ENCODE peak calls at places on chromosomes 1 and 21, in five cellular contexts. S is bronchial epithelial cell, Y is kidney epithelial cell, V is A549, M is heart right ventricle. G is an unnamed sample.
A peak's percentile ranks its signal among the peaks of the same experiment; 100 is the strongest.

GRCh38 chr1:78441921-78442320 is 48.9 kb upstream of the PTGFR start:
- DNase-seq in S (no peak), Y (no peak), V (no peak), M (no peak), G (peak; percentile 49)

GRCh38 chr1:167059045-167059728 is 31.0 kb downstream of the GPA33 start:
- DNase-seq in S (peak; percentile 47), Y (no peak), V (peak; percentile 52), M (peak; percentile 71), G (peak; percentile 32)

GRCh38 chr1:181135815-181136737 is 47.6 kb downstream of the IER5 start:
- DNase-seq in S (peak; percentile 90), Y (no peak), V (no peak), M (no peak), G (peak; percentile 91)

GRCh38 chr1:203934027-203934426 is 72.6 kb downstream of the SNRPE start:
- DNase-seq in S (peak; percentile 52), Y (no peak), V (no peak), M (no peak), G (no peak)

GRCh38 chr1:36517019-36517387 is 34.3 kb upstream of the CSF3R start:
- DNase-seq in S (no peak), Y (no peak), V (no peak), M (no peak), G (no peak)

GRCh38 chr1:73593379-73593778 is 604.6 kb downstream of the LRRIQ3 start:
- DNase-seq in S (peak; percentile 89), Y (peak; percentile 64), V (no peak), M (no peak), G (peak; percentile 6)

GRCh38 chr1:5770981-5771765 is 221.1 kb downstream of the NPHP4 start:
- DNase-seq in S (no peak), Y (no peak), V (no peak), M (no peak), G (no peak)

GRCh38 chr1:55987491-55988255 is 591.7 kb downstream of the PLPP3 start:
- DNase-seq in S (no peak), Y (no peak), V (no peak), M (no peak), G (no peak)

GRCh38 chr1:111516008-111516535 is 12.6 kb upstream of the ADORA3 start:
- DNase-seq in S (peak; percentile 52), Y (no peak), V (no peak), M (peak; percentile 47), G (peak; percentile 53)

GRCh38 chr1:121566346-121566745 is 381.6 kb downstream of the SRGAP2C start:
- DNase-seq in S (no peak), Y (no peak), V (no peak), M (no peak), G (no peak)

GRCh38 chr1:173023343-173023742 is 27.4 kb downstream of the TNFSF18 start:
- DNase-seq in S (peak; percentile 44), Y (no peak), V (no peak), M (no peak), G (no peak)

GRCh38 chr21:28540514-28540913 is 452.2 kb downstream of the LTN1 start:
- DNase-seq in S (peak; percentile 79), Y (no peak), V (no peak), M (no peak), G (peak; percentile 77)

GRCh38 chr21:42473495-42474042 is 22.5 kb downstream of the RSPH1 start:
- DNase-seq in S (no peak), Y (no peak), V (no peak), M (no peak), G (no peak)

GRCh38 chr21:42472521-42472920 is 23.5 kb downstream of the RSPH1 start:
- DNase-seq in S (no peak), Y (no peak), V (no peak), M (no peak), G (no peak)

GRCh38 chr21:42475526-42476492 is 20.2 kb downstream of the RSPH1 start:
- DNase-seq in S (no peak), Y (no peak), V (no peak), M (no peak), G (no peak)

GRCh38 chr21:42474982-42475381 is 21.0 kb downstream of the RSPH1 start:
- DNase-seq in S (peak; percentile 61), Y (peak; percentile 29), V (no peak), M (no peak), G (no peak)

GRCh38 chr21:42474043-42474831 is 21.8 kb downstream of the RSPH1 start:
- DNase-seq in S (peak; percentile 89), Y (peak; percentile 72), V (peak; percentile 68), M (no peak), G (no peak)
- TF ChIP-seq CTCF in S (no peak), Y (no peak), V (no peak), M (no peak), G (no peak)

GRCh38 chr1:77232829-77233228 is 13.6 kb upstream of the PIGK start:
- DNase-seq in S (no peak), Y (no peak), V (no peak), M (no peak), G (no peak)
- TF ChIP-seq CTCF in S (no peak), Y (no peak), V (no peak), M (no peak), G (no peak)

GRCh38 chr1:156746716-156747631 is 4.5 kb downstream of the HDGF start:
- DNase-seq in S (peak; percentile 76), Y (no peak), V (peak; percentile 90), M (peak; percentile 92), G (peak; percentile 91)
- TF ChIP-seq CTCF in S (peak; percentile 20), Y (peak; percentile 29), V (peak; percentile 47), M (no peak), G (peak; percentile 64)

GRCh38 chr1:168447871-168448270 is 95.9 kb downstream of the XCL2 start:
- DNase-seq in S (no peak), Y (no peak), V (no peak), M (no peak), G (no peak)

GRCh38 chr1:168455764-168456163 is 88.0 kb downstream of the XCL2 start:
- DNase-seq in S (no peak), Y (no peak), V (no peak), M (no peak), G (peak; percentile 24)

GRCh38 chr1:168453056-168453455 is 90.7 kb downstream of the XCL2 start:
- DNase-seq in S (no peak), Y (no peak), V (no peak), M (no peak), G (no peak)

GRCh38 chr1:168454211-168454815 is 89.5 kb downstream of the XCL2 start:
- DNase-seq in S (peak; percentile 42), Y (no peak), V (no peak), M (no peak), G (peak; percentile 82)

GRCh38 chr1:168452329-168452728 is 91.5 kb downstream of the XCL2 start:
- DNase-seq in S (no peak), Y (no peak), V (no peak), M (no peak), G (no peak)
- TF ChIP-seq CTCF in S (no peak), Y (peak; percentile 11), V (peak; percentile 33), M (no peak), G (peak; percentile 27)

GRCh38 chr21:40166291-40166843 is 299.1 kb downstream of the PCP4 start:
- DNase-seq in S (no peak), Y (no peak), V (no peak), M (no peak), G (peak; percentile 37)
- TF ChIP-seq CTCF in S (no peak), Y (no peak), V (no peak), M (no peak), G (peak; percentile 24)

DNA sequence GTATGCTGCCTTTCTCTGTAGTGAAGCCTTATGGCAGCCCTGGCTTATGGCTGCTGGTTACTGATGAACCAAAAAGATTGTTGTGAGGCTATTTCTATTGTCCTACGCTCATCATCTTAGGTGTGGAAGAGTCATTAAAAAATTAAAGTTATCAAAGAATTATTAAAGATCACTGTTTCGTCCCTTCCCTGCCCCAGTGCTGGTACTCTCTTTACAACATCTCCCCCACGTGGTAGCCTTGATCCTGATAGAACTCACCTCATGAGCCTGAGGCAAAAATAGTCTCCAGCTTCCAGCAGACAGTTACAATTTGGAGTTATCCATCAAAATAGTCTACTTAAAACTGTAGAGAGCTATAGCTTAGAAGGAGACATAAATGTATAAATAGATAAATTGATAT is 201.5 kb downstream of the S1PR1 start:
- DNase-seq in S (peak; percentile 7), Y (no peak), V (no peak), M (no peak), G (no peak)
- TF ChIP-seq CTCF in S (peak; percentile 6), Y (peak; percentile 29), V (no peak), M (peak; percentile 22), G (peak; percentile 63)